ENCODE peak calls at places on chromosomes 11 and 22, in four cellular contexts. H is KG1, S is pons, J is NCI-H345. K is an unnamed sample.

GRCh38 chr11:3081386-3081751 is 24.1 kb upstream of the CARS1 start:
- DNase-seq in H (no peak), S (no peak), J (no peak), K (no peak)

GRCh38 chr11:9943346-9944110 is 279.7 kb downstream of the SWAP70 start:
- DNase-seq in J (no peak), S (no peak), H (no peak), K (no peak)

GRCh38 chr22:32217465-32217864 is 12.6 kb upstream of the RFPL2 start:
- DNase-seq in S (no peak), J (no peak), H (no peak), K (no peak)

GRCh38 chr11:34512810-34513673 is 552 bp downstream of the ELF5 start:
- DNase-seq in S (peak; percentile 73), J (no peak), H (peak; percentile 46), K (peak; percentile 91)

GRCh38 chr11:1396375-1396841 is 6.7 kb downstream of the BRSK2 start:
- DNase-seq in H (no peak), J (no peak), S (no peak), K (no peak)

GRCh38 chr11:134360050-134360835 is 28.5 kb downstream of the GLB1L2 start:
- DNase-seq in J (peak; percentile 25), H (peak; percentile 66), S (peak; percentile 81), K (peak; percentile 98)

GRCh38 chr22:43587574-43587973 is 175.8 kb downstream of the MPPED1 start:
- DNase-seq in J (no peak), S (no peak), H (no peak), K (no peak)

GRCh38 chr11:69040581-69041260 is 8.0 kb upstream of the TPCN2 start:
- DNase-seq in J (no peak), S (no peak), H (no peak), K (no peak)

GRCh38 chr11:12673601-12673923 is 659 bp upstream of the TEAD1 start:
- DNase-seq in H (no peak), J (no peak), S (no peak), K (no peak)

GRCh38 chr11:8049084-8049483 is 31.9 kb upstream of the TUB start:
- DNase-seq in H (no peak), S (no peak), J (no peak), K (no peak)

GRCh38 chr11:64609436-64610047 is 18.5 kb downstream of the SLC22A12 start:
- DNase-seq in S (no peak), J (no peak), H (no peak), K (no peak)

GRCh38 chr22:36554101-36554500 is 25.1 kb upstream of the EIF3D start:
- DNase-seq in H (no peak), S (no peak), J (no peak), K (peak; percentile 81)

GRCh38 chr11:126963603-126964353 is 36.8 kb downstream of the KIRREL3 start:
- DNase-seq in H (no peak), J (no peak), S (no peak), K (no peak)

GRCh38 chr11:130606781-130607511 is 158.5 kb downstream of the ADAMTS15 start:
- DNase-seq in J (no peak), H (no peak), S (no peak), K (no peak)

GRCh38 chr11:79113099-79113498 is 327.7 kb downstream of the TENM4 start:
- DNase-seq in H (no peak), J (no peak), S (no peak), K (no peak)

GRCh38 chr11:113670149-113670829 is 35.8 kb downstream of the TMPRSS5 start:
- DNase-seq in J (no peak), S (no peak), H (no peak), K (peak; percentile 27)

GRCh38 chr11:26254378-26254777 is 77.6 kb upstream of the ANO3 start:
- DNase-seq in H (no peak), S (no peak), J (no peak), K (no peak)

GRCh38 chr11:120174866-120175265 is 36.0 kb upstream of the OAF start:
- DNase-seq in J (no peak), H (no peak), S (no peak), K (no peak)

GRCh38 chr22:46121079-46121478 is 29.2 kb upstream of the PPARA start:
- DNase-seq in H (no peak), J (no peak), S (no peak), K (no peak)

GRCh38 chr11:103894034-103894433 is 142.4 kb upstream of the DDI1 start:
- DNase-seq in J (no peak), S (no peak), H (no peak), K (no peak)

GRCh38 chr11:18699848-18700261 is 1.3 kb downstream of the TMEM86A start:
- DNase-seq in S (peak; percentile 81), H (no peak), J (no peak), K (no peak)

GRCh38 chr11:1643146-1643690 is 13.6 kb downstream of the KRTAP5-5 start:
- DNase-seq in J (no peak), S (no peak), H (no peak), K (no peak)

GRCh38 chr11:6321961-6322362 is 1.7 kb upstream of the CAVIN3 start:
- DNase-seq in J (peak; percentile 30), S (no peak), H (no peak), K (peak; percentile 50)

GRCh38 chr11:116558504-116559252 is 214.1 kb downstream of the BUD13 start:
- DNase-seq in J (no peak), S (no peak), H (no peak), K (no peak)

GRCh38 chr22:44622147-44622427 is 79.9 kb upstream of the PRR5 start:
- DNase-seq in J (peak; percentile 25), H (no peak), S (no peak), K (peak; percentile 69)

GRCh38 chr11:133576351-133576750 is 44.0 kb upstream of the OPCML start:
- DNase-seq in S (no peak), H (no peak), J (no peak), K (peak; percentile 88)

GRCh38 chr11:77609234-77609633 is 19.5 kb downstream of the AQP11 start:
- DNase-seq in H (no peak), S (no peak), J (no peak), K (no peak)

GRCh38 chr11:61671527-61671926 is 8.7 kb upstream of the DAGLA start:
- DNase-seq in S (no peak), H (no peak), J (no peak), K (peak; percentile 85)

GRCh38 chr11:63478896-63479295 is 12.1 kb downstream of the PLAAT5 start:
- DNase-seq in H (peak; percentile 65), S (peak; percentile 93), J (peak; percentile 32), K (peak; percentile 82)